ENCODE peak calls at places on chromosomes 7 and 10, in five cellular contexts. One of them, this sample, is unnamed. For H3K36me3, the result is how much of the 10 kb centered on the place peaks cover.

GRCh38 chr7:93955304-93955703 is 33.8 kb downstream of the GNG11 start:
- DNase-seq in mammary epithelial cell: no peak
- DNase-seq in lower lobe of right lung: no peak
- DNase-seq in OCI-LY7: no peak
- DNase-seq in sigmoid colon: no peak
- DNase-seq in this sample: no peak

GRCh38 chr7:83270407-83270806 is 107.7 kb upstream of the PCLO start:
- DNase-seq in mammary epithelial cell: no peak
- DNase-seq in lower lobe of right lung: no peak
- DNase-seq in OCI-LY7: no peak
- DNase-seq in sigmoid colon: no peak
- DNase-seq in this sample: no peak

GRCh38 chr7:80505900-80506500 is 5.9 kb downstream of the GNAT3 start:
- DNase-seq in mammary epithelial cell: no peak
- DNase-seq in lower lobe of right lung: no peak
- DNase-seq in OCI-LY7: no peak
- DNase-seq in sigmoid colon: no peak
- DNase-seq in this sample: no peak

GRCh38 chr10:124636271-124636993 is 107.7 kb downstream of the FAM53B start:
- DNase-seq in mammary epithelial cell: no peak
- DNase-seq in lower lobe of right lung: no peak
- DNase-seq in OCI-LY7: peak
- DNase-seq in sigmoid colon: no peak
- DNase-seq in this sample: no peak

GRCh38 chr10:95096143-95096542 is 26.8 kb upstream of the CYP2C8 start:
- DNase-seq in mammary epithelial cell: no peak
- DNase-seq in lower lobe of right lung: no peak
- DNase-seq in OCI-LY7: no peak
- DNase-seq in sigmoid colon: no peak
- DNase-seq in this sample: no peak

GRCh38 chr10:48447356-48448215 is 141.1 kb downstream of the MAPK8 start:
- DNase-seq in mammary epithelial cell: no peak
- DNase-seq in lower lobe of right lung: no peak
- DNase-seq in OCI-LY7: no peak
- DNase-seq in sigmoid colon: no peak
- DNase-seq in this sample: peak

GRCh38 chr7:77944183-77945182 is 145.9 kb downstream of the PHTF2 start:
- DNase-seq in mammary epithelial cell: no peak
- DNase-seq in lower lobe of right lung: no peak
- DNase-seq in OCI-LY7: no peak
- DNase-seq in sigmoid colon: no peak
- DNase-seq in this sample: no peak

GRCh38 chr10:23540401-23540800 is 101.5 kb downstream of the OTUD1 start:
- DNase-seq in mammary epithelial cell: no peak
- DNase-seq in lower lobe of right lung: no peak
- DNase-seq in OCI-LY7: peak
- DNase-seq in sigmoid colon: no peak
- DNase-seq in this sample: no peak

GRCh38 chr10:70756710-70757360 is 28.3 kb downstream of the TBATA start:
- DNase-seq in mammary epithelial cell: peak
- DNase-seq in lower lobe of right lung: no peak
- DNase-seq in OCI-LY7: no peak
- DNase-seq in sigmoid colon: no peak
- DNase-seq in this sample: no peak

GRCh38 chr7:55964802-55965470 is 551 bp downstream of the NIPSNAP2 start:
- DNase-seq in mammary epithelial cell: peak
- DNase-seq in lower lobe of right lung: peak
- DNase-seq in OCI-LY7: peak
- DNase-seq in sigmoid colon: peak
- DNase-seq in this sample: peak

GRCh38 chr7:139575338-139575680 is 51.8 kb downstream of the CLEC2L start:
- DNase-seq in mammary epithelial cell: no peak
- DNase-seq in lower lobe of right lung: no peak
- DNase-seq in OCI-LY7: no peak
- DNase-seq in sigmoid colon: no peak
- DNase-seq in this sample: no peak

GRCh38 chr7:121401896-121402295 is 5.8 kb upstream of the FAM3C start:
- DNase-seq in mammary epithelial cell: no peak
- DNase-seq in lower lobe of right lung: no peak
- DNase-seq in OCI-LY7: no peak
- DNase-seq in sigmoid colon: no peak
- DNase-seq in this sample: no peak

GRCh38 chr10:5888843-5889623 is 660 bp downstream of the ANKRD16 start:
- DNase-seq in mammary epithelial cell: peak
- DNase-seq in lower lobe of right lung: peak
- DNase-seq in OCI-LY7: peak
- DNase-seq in sigmoid colon: peak
- DNase-seq in this sample: peak

GRCh38 chr10:56466005-56466404 is 104.9 kb upstream of the ZWINT start:
- DNase-seq in mammary epithelial cell: no peak
- DNase-seq in lower lobe of right lung: no peak
- DNase-seq in OCI-LY7: no peak
- DNase-seq in sigmoid colon: no peak
- DNase-seq in this sample: no peak

GRCh38 chr10:56470701-56471100 is 109.6 kb upstream of the ZWINT start:
- DNase-seq in mammary epithelial cell: no peak
- DNase-seq in lower lobe of right lung: no peak
- DNase-seq in OCI-LY7: no peak
- DNase-seq in sigmoid colon: no peak
- DNase-seq in this sample: no peak

GRCh38 chr10:56472978-56473377 is 111.9 kb upstream of the ZWINT start:
- DNase-seq in mammary epithelial cell: no peak
- DNase-seq in lower lobe of right lung: no peak
- DNase-seq in OCI-LY7: no peak
- DNase-seq in sigmoid colon: no peak
- DNase-seq in this sample: no peak

GRCh38 chr10:56469482-56469881 is 108.4 kb upstream of the ZWINT start:
- DNase-seq in mammary epithelial cell: no peak
- DNase-seq in lower lobe of right lung: no peak
- DNase-seq in OCI-LY7: peak
- DNase-seq in sigmoid colon: no peak
- DNase-seq in this sample: no peak
- TF ChIP-seq CTCF in mammary epithelial cell: peak
- TF ChIP-seq CTCF in lower lobe of right lung: no peak
- TF ChIP-seq CTCF in OCI-LY7: peak
- TF ChIP-seq CTCF in sigmoid colon: no peak
- TF ChIP-seq CTCF in this sample: no peak

DNA sequence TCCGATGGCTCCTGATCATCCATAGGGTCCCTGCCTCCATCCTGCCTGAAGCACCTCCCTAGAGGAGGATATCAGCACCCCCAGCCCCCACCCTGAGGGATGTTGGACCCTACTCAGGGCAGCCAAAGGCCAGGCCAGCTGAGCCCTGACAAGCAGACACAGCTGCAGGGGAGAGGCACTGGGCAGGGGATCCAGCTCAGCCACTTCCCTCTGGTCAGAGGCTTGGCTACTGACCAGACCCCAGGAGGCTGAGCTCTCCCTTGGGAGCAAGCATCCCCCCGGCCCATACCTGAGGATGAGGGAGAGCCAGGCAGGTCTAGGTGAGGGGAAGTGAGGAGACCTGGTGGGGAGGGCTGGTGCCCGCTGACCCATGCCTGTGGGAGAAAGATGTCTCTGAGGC is 6.6 kb downstream of the LDB3 start:
- DNase-seq in mammary epithelial cell: no peak
- DNase-seq in lower lobe of right lung: no peak
- DNase-seq in OCI-LY7: no peak
- DNase-seq in sigmoid colon: no peak
- DNase-seq in this sample: no peak
- H3K36me3 ChIP-seq in mammary epithelial cell: under half
- H3K36me3 ChIP-seq in lower lobe of right lung: under half
- H3K36me3 ChIP-seq in OCI-LY7: under half
- H3K36me3 ChIP-seq in sigmoid colon: under half
- H3K36me3 ChIP-seq in this sample: under half

DNA sequence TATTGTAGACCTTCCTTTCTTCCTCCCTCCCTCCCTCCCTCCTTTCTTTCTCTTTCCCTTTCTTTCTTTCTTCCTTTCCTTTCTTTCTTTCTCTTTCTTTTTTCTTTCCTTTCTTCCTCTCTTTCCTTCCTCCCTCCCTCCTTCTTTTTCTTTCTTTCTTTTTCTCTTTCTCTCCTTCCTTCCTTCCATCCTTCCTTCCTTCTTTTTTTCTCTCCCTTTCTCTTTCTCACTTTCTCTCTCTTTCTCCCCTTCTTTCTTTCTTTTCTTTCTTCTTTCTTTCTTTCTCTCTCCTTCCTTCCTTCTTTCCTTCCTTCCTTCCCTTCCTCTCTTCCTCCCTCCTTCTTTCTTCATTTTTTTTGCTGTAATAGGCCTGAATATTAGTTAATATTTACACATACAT is 638.0 kb downstream of the SORCS3 start:
- DNase-seq in mammary epithelial cell: no peak
- DNase-seq in lower lobe of right lung: no peak
- DNase-seq in OCI-LY7: no peak
- DNase-seq in sigmoid colon: no peak
- DNase-seq in this sample: no peak
- H3K27ac ChIP-seq in mammary epithelial cell: no peak
- H3K27ac ChIP-seq in lower lobe of right lung: no peak
- H3K27ac ChIP-seq in OCI-LY7: no peak
- H3K27ac ChIP-seq in sigmoid colon: no peak
- H3K27ac ChIP-seq in this sample: no peak

GRCh38 chr10:91908358-91909177 is 718 bp downstream of the FGFBP3 start:
- DNase-seq in mammary epithelial cell: peak
- DNase-seq in lower lobe of right lung: peak
- DNase-seq in OCI-LY7: peak
- DNase-seq in sigmoid colon: peak
- DNase-seq in this sample: peak
- TF ChIP-seq CTCF in mammary epithelial cell: peak
- TF ChIP-seq CTCF in lower lobe of right lung: peak
- TF ChIP-seq CTCF in OCI-LY7: peak
- TF ChIP-seq CTCF in sigmoid colon: no peak
- TF ChIP-seq CTCF in this sample: peak

GRCh38 chr10:87712913-87713616 is 53.4 kb downstream of the PAPSS2 start:
- DNase-seq in mammary epithelial cell: no peak
- DNase-seq in lower lobe of right lung: no peak
- DNase-seq in OCI-LY7: no peak
- DNase-seq in sigmoid colon: no peak
- DNase-seq in this sample: no peak
- H3K36me3 ChIP-seq in mammary epithelial cell: under half
- H3K36me3 ChIP-seq in lower lobe of right lung: half or more
- H3K36me3 ChIP-seq in OCI-LY7: under half
- H3K36me3 ChIP-seq in sigmoid colon: under half
- H3K36me3 ChIP-seq in this sample: half or more

GRCh38 chr10:114521250-114521649 is 116.9 kb upstream of the AFAP1L2 start:
- DNase-seq in mammary epithelial cell: no peak
- DNase-seq in lower lobe of right lung: no peak
- DNase-seq in OCI-LY7: no peak
- DNase-seq in sigmoid colon: no peak
- DNase-seq in this sample: no peak

GRCh38 chr10:114526497-114527238 is 122.4 kb upstream of the AFAP1L2 start:
- DNase-seq in mammary epithelial cell: peak
- DNase-seq in lower lobe of right lung: peak
- DNase-seq in OCI-LY7: peak
- DNase-seq in sigmoid colon: peak
- DNase-seq in this sample: peak

GRCh38 chr10:114526112-114526496 is 121.8 kb upstream of the AFAP1L2 start:
- DNase-seq in mammary epithelial cell: no peak
- DNase-seq in lower lobe of right lung: no peak
- DNase-seq in OCI-LY7: peak
- DNase-seq in sigmoid colon: no peak
- DNase-seq in this sample: no peak

GRCh38 chr10:114523876-114524275 is 119.6 kb upstream of the AFAP1L2 start:
- DNase-seq in mammary epithelial cell: no peak
- DNase-seq in lower lobe of right lung: no peak
- DNase-seq in OCI-LY7: peak
- DNase-seq in sigmoid colon: no peak
- DNase-seq in this sample: no peak

DNA sequence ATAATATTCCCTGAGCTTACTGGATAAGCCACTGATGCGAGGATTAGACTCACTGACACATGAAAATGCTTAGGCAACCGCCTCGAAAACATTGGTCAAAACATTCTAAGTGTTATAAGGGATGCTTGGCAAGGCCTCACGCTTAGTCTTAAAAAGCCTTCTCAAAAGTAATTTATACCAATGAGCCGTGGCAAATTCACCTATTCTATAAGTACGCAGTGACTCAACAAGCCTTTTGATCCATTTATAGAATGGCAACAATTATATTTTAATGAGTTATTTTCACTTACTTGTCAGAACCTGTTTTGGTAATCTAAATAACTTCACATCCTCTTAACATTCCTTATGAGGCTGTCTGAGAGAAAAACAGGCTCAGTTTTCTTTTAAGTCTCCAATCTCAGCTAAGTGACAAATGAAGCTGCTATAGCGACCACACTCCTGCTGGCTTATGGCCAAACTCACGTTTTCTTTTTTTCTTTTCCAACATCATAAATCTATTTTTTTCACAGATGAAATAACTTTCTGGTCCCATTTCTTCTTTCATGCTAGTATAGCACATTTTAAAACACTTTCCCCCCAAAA is 121.2 kb upstream of the AFAP1L2 start:
- DNase-seq in mammary epithelial cell: peak
- DNase-seq in lower lobe of right lung: no peak
- DNase-seq in OCI-LY7: peak
- DNase-seq in sigmoid colon: no peak
- DNase-seq in this sample: no peak
- H3K27ac ChIP-seq in mammary epithelial cell: peak
- H3K27ac ChIP-seq in lower lobe of right lung: peak
- H3K27ac ChIP-seq in OCI-LY7: peak
- H3K27ac ChIP-seq in sigmoid colon: peak
- H3K27ac ChIP-seq in this sample: peak

GRCh38 chr7:128946936-128947830 is 9.5 kb downstream of the IRF5 start:
- DNase-seq in mammary epithelial cell: no peak
- DNase-seq in lower lobe of right lung: no peak
- DNase-seq in OCI-LY7: no peak
- DNase-seq in sigmoid colon: no peak
- DNase-seq in this sample: peak
- TF ChIP-seq CTCF in mammary epithelial cell: peak
- TF ChIP-seq CTCF in lower lobe of right lung: no peak
- TF ChIP-seq CTCF in OCI-LY7: peak
- TF ChIP-seq CTCF in sigmoid colon: no peak
- TF ChIP-seq CTCF in this sample: no peak

GRCh38 chr10:130964771-130965170 is 346.8 kb downstream of the TCERG1L start:
- DNase-seq in mammary epithelial cell: no peak
- DNase-seq in lower lobe of right lung: no peak
- DNase-seq in OCI-LY7: no peak
- DNase-seq in sigmoid colon: no peak
- DNase-seq in this sample: no peak
- H3K36me3 ChIP-seq in mammary epithelial cell: under half
- H3K36me3 ChIP-seq in lower lobe of right lung: under half
- H3K36me3 ChIP-seq in OCI-LY7: under half
- H3K36me3 ChIP-seq in sigmoid colon: under half
- H3K36me3 ChIP-seq in this sample: under half